ENCODE peak calls at places on chromosomes 11 and 22, in eight cellular contexts. One of them, this sample, is unnamed. For H3K4me1, the result is how much of the 10 kb centered on the place peaks cover.

GRCh38 chr11:86099727-86100320 is 30.9 kb upstream of the PICALM start:
- DNase-seq in stomach: no peak
- DNase-seq in SK-N-SH: peak
- DNase-seq in ovary: no peak
- DNase-seq in testis: no peak
- DNase-seq in OCI-LY7: peak
- DNase-seq in tibial nerve: no peak
- DNase-seq in body of pancreas: no peak
- DNase-seq in this sample: peak

GRCh38 chr11:13229675-13230359 is 47.8 kb upstream of the BMAL1 start:
- DNase-seq in body of pancreas: no peak
- DNase-seq in ovary: no peak
- DNase-seq in SK-N-SH: no peak
- DNase-seq in tibial nerve: no peak
- DNase-seq in stomach: no peak
- DNase-seq in testis: no peak
- DNase-seq in OCI-LY7: no peak
- DNase-seq in this sample: no peak

GRCh38 chr11:37817727-37818270 is 1219.8 kb upstream of the RAG2 start:
- DNase-seq in body of pancreas: no peak
- DNase-seq in tibial nerve: no peak
- DNase-seq in stomach: no peak
- DNase-seq in OCI-LY7: no peak
- DNase-seq in ovary: no peak
- DNase-seq in testis: no peak
- DNase-seq in SK-N-SH: no peak
- DNase-seq in this sample: peak

GRCh38 chr22:49608228-49608627 is 219.4 kb downstream of the BRD1 start:
- DNase-seq in testis: no peak
- DNase-seq in ovary: no peak
- DNase-seq in OCI-LY7: no peak
- DNase-seq in SK-N-SH: no peak
- DNase-seq in stomach: no peak
- DNase-seq in tibial nerve: no peak
- DNase-seq in body of pancreas: peak
- DNase-seq in this sample: no peak

GRCh38 chr11:75485742-75486141 is 40.0 kb downstream of the GDPD5 start:
- DNase-seq in SK-N-SH: no peak
- DNase-seq in OCI-LY7: no peak
- DNase-seq in testis: no peak
- DNase-seq in stomach: no peak
- DNase-seq in tibial nerve: no peak
- DNase-seq in body of pancreas: no peak
- DNase-seq in ovary: no peak
- DNase-seq in this sample: no peak

GRCh38 chr11:2325123-2325522 is 23.3 kb downstream of the TSPAN32 start:
- DNase-seq in OCI-LY7: no peak
- DNase-seq in stomach: no peak
- DNase-seq in tibial nerve: no peak
- DNase-seq in body of pancreas: no peak
- DNase-seq in testis: no peak
- DNase-seq in SK-N-SH: no peak
- DNase-seq in ovary: no peak
- DNase-seq in this sample: no peak

GRCh38 chr11:118640332-118641154 is 33.1 kb downstream of the PHLDB1 start:
- DNase-seq in tibial nerve: no peak
- DNase-seq in body of pancreas: peak
- DNase-seq in SK-N-SH: peak
- DNase-seq in stomach: no peak
- DNase-seq in ovary: no peak
- DNase-seq in testis: no peak
- DNase-seq in OCI-LY7: no peak
- DNase-seq in this sample: no peak

GRCh38 chr11:120169981-120170698 is 32.2 kb upstream of the TRIM29 start:
- DNase-seq in OCI-LY7: no peak
- DNase-seq in ovary: no peak
- DNase-seq in SK-N-SH: no peak
- DNase-seq in stomach: no peak
- DNase-seq in tibial nerve: no peak
- DNase-seq in body of pancreas: no peak
- DNase-seq in testis: no peak
- DNase-seq in this sample: no peak

GRCh38 chr22:40603088-40603605 is 33.4 kb downstream of the MRTFA start:
- DNase-seq in OCI-LY7: no peak
- DNase-seq in testis: no peak
- DNase-seq in SK-N-SH: no peak
- DNase-seq in tibial nerve: no peak
- DNase-seq in body of pancreas: peak
- DNase-seq in ovary: no peak
- DNase-seq in stomach: no peak
- DNase-seq in this sample: no peak

GRCh38 chr11:11533751-11534150 is 88.1 kb downstream of the GALNT18 start:
- DNase-seq in stomach: no peak
- DNase-seq in body of pancreas: no peak
- DNase-seq in testis: no peak
- DNase-seq in SK-N-SH: no peak
- DNase-seq in OCI-LY7: no peak
- DNase-seq in tibial nerve: no peak
- DNase-seq in ovary: no peak
- DNase-seq in this sample: no peak

GRCh38 chr11:95487938-95488337 is 256.9 kb upstream of the SESN3 start:
- DNase-seq in testis: no peak
- DNase-seq in SK-N-SH: no peak
- DNase-seq in ovary: no peak
- DNase-seq in OCI-LY7: no peak
- DNase-seq in tibial nerve: no peak
- DNase-seq in body of pancreas: no peak
- DNase-seq in stomach: no peak
- DNase-seq in this sample: no peak

GRCh38 chr11:119195680-119196079 is 10.4 kb downstream of the NHERF4 start:
- DNase-seq in stomach: peak
- DNase-seq in body of pancreas: peak
- DNase-seq in testis: no peak
- DNase-seq in tibial nerve: no peak
- DNase-seq in ovary: no peak
- DNase-seq in OCI-LY7: no peak
- DNase-seq in SK-N-SH: peak
- DNase-seq in this sample: no peak

GRCh38 chr11:35873721-35874120 is 70.1 kb upstream of the LDLRAD3 start:
- DNase-seq in ovary: no peak
- DNase-seq in body of pancreas: peak
- DNase-seq in OCI-LY7: no peak
- DNase-seq in SK-N-SH: no peak
- DNase-seq in testis: no peak
- DNase-seq in stomach: no peak
- DNase-seq in tibial nerve: no peak
- DNase-seq in this sample: no peak

GRCh38 chr11:2304156-2305139 is 2.6 kb downstream of the TSPAN32 start:
- DNase-seq in SK-N-SH: peak
- DNase-seq in body of pancreas: peak
- DNase-seq in testis: peak
- DNase-seq in ovary: peak
- DNase-seq in stomach: peak
- DNase-seq in tibial nerve: no peak
- DNase-seq in OCI-LY7: no peak
- DNase-seq in this sample: no peak

GRCh38 chr11:126790550-126790981 is 210.0 kb downstream of the KIRREL3 start:
- DNase-seq in OCI-LY7: no peak
- DNase-seq in ovary: no peak
- DNase-seq in testis: no peak
- DNase-seq in SK-N-SH: no peak
- DNase-seq in tibial nerve: no peak
- DNase-seq in stomach: no peak
- DNase-seq in body of pancreas: no peak
- DNase-seq in this sample: no peak

GRCh38 chr11:122159173-122159701 is 43.2 kb upstream of the BLID start:
- DNase-seq in body of pancreas: no peak
- DNase-seq in OCI-LY7: no peak
- DNase-seq in ovary: peak
- DNase-seq in tibial nerve: no peak
- DNase-seq in SK-N-SH: peak
- DNase-seq in stomach: no peak
- DNase-seq in testis: peak
- DNase-seq in this sample: no peak

GRCh38 chr11:39365809-39366436 is 2093.5 kb downstream of the LRRC4C start:
- DNase-seq in OCI-LY7: no peak
- DNase-seq in ovary: no peak
- DNase-seq in testis: no peak
- DNase-seq in SK-N-SH: no peak
- DNase-seq in tibial nerve: no peak
- DNase-seq in stomach: no peak
- DNase-seq in body of pancreas: no peak
- DNase-seq in this sample: peak

GRCh38 chr11:43574949-43575915 is 105.3 kb upstream of the HSD17B12 start:
- DNase-seq in ovary: peak
- DNase-seq in SK-N-SH: peak
- DNase-seq in stomach: no peak
- DNase-seq in testis: peak
- DNase-seq in OCI-LY7: no peak
- DNase-seq in body of pancreas: no peak
- DNase-seq in tibial nerve: no peak
- DNase-seq in this sample: no peak

GRCh38 chr11:79453617-79454016 is 12.8 kb upstream of the TENM4 start:
- DNase-seq in OCI-LY7: no peak
- DNase-seq in stomach: no peak
- DNase-seq in tibial nerve: no peak
- DNase-seq in body of pancreas: no peak
- DNase-seq in SK-N-SH: no peak
- DNase-seq in testis: no peak
- DNase-seq in ovary: no peak
- DNase-seq in this sample: no peak

GRCh38 chr22:48742191-48742555 is 1085.5 kb downstream of the BRD1 start:
- DNase-seq in ovary: no peak
- DNase-seq in OCI-LY7: no peak
- DNase-seq in stomach: no peak
- DNase-seq in testis: no peak
- DNase-seq in SK-N-SH: no peak
- DNase-seq in body of pancreas: no peak
- DNase-seq in tibial nerve: no peak
- DNase-seq in this sample: no peak

GRCh38 chr11:71336176-71336995 is 84.0 kb upstream of the SHANK2 start:
- DNase-seq in SK-N-SH: peak
- DNase-seq in OCI-LY7: no peak
- DNase-seq in testis: no peak
- DNase-seq in body of pancreas: no peak
- DNase-seq in stomach: peak
- DNase-seq in tibial nerve: no peak
- DNase-seq in ovary: no peak
- DNase-seq in this sample: no peak

GRCh38 chr11:70622091-70622490 is 223.8 kb downstream of the CTTN start:
- DNase-seq in SK-N-SH: no peak
- DNase-seq in body of pancreas: no peak
- DNase-seq in OCI-LY7: no peak
- DNase-seq in testis: no peak
- DNase-seq in stomach: no peak
- DNase-seq in ovary: no peak
- DNase-seq in tibial nerve: no peak
- DNase-seq in this sample: no peak

GRCh38 chr11:68903288-68903630 is 373 bp downstream of the MRPL21 start:
- DNase-seq in tibial nerve: no peak
- DNase-seq in body of pancreas: no peak
- DNase-seq in ovary: no peak
- DNase-seq in testis: no peak
- DNase-seq in OCI-LY7: no peak
- DNase-seq in SK-N-SH: no peak
- DNase-seq in stomach: no peak
- DNase-seq in this sample: no peak

GRCh38 chr11:124640660-124641059 is 18.0 kb downstream of the TBRG1 start:
- DNase-seq in testis: no peak
- DNase-seq in ovary: no peak
- DNase-seq in stomach: no peak
- DNase-seq in SK-N-SH: no peak
- DNase-seq in body of pancreas: no peak
- DNase-seq in tibial nerve: no peak
- DNase-seq in OCI-LY7: no peak
- DNase-seq in this sample: peak
- TF ChIP-seq CTCF in testis: no peak
- TF ChIP-seq CTCF in ovary: no peak
- TF ChIP-seq CTCF in stomach: no peak
- TF ChIP-seq CTCF in SK-N-SH: no peak
- TF ChIP-seq CTCF in body of pancreas: no peak
- TF ChIP-seq CTCF in tibial nerve: no peak
- TF ChIP-seq CTCF in OCI-LY7: no peak
- TF ChIP-seq CTCF in this sample: peak

DNA sequence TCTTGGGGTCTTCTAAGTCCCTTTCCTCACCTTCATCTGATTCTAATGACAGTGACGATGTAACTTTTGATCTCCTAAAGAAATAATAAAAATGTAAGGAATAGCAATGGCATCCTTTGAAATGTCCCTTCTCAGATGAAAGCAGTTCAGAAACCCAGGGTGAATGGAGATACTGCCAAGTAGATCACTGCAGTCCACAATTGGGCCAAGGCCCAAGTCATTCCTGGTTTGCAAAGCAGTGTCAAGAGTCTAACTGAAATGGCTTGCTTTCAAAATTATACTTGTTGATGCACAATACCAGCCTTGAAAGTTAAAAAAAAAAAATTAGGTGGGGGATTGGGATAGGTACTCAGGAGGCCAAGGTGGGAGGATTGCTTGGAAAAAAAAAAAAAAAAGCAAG is 20.4 kb downstream of the ASCC2 start:
- DNase-seq in body of pancreas: no peak
- DNase-seq in tibial nerve: no peak
- DNase-seq in ovary: no peak
- DNase-seq in OCI-LY7: no peak
- DNase-seq in stomach: no peak
- DNase-seq in testis: no peak
- DNase-seq in SK-N-SH: no peak
- DNase-seq in this sample: no peak
- H3K4me1 ChIP-seq in body of pancreas: under half
- H3K4me1 ChIP-seq in tibial nerve: under half
- H3K4me1 ChIP-seq in ovary: under half
- H3K4me1 ChIP-seq in OCI-LY7: under half
- H3K4me1 ChIP-seq in stomach: under half
- H3K4me1 ChIP-seq in testis: under half
- H3K4me1 ChIP-seq in SK-N-SH: under half
- H3K4me1 ChIP-seq in this sample: under half

GRCh38 chr11:72609045-72609444 is 65.2 kb downstream of the PDE2A start:
- DNase-seq in OCI-LY7: peak
- DNase-seq in testis: no peak
- DNase-seq in SK-N-SH: no peak
- DNase-seq in ovary: no peak
- DNase-seq in body of pancreas: no peak
- DNase-seq in stomach: no peak
- DNase-seq in tibial nerve: no peak
- DNase-seq in this sample: no peak
- TF ChIP-seq CTCF in OCI-LY7: peak
- TF ChIP-seq CTCF in testis: peak
- TF ChIP-seq CTCF in SK-N-SH: peak
- TF ChIP-seq CTCF in ovary: no peak
- TF ChIP-seq CTCF in body of pancreas: no peak
- TF ChIP-seq CTCF in stomach: peak
- TF ChIP-seq CTCF in tibial nerve: peak
- TF ChIP-seq CTCF in this sample: peak

DNA sequence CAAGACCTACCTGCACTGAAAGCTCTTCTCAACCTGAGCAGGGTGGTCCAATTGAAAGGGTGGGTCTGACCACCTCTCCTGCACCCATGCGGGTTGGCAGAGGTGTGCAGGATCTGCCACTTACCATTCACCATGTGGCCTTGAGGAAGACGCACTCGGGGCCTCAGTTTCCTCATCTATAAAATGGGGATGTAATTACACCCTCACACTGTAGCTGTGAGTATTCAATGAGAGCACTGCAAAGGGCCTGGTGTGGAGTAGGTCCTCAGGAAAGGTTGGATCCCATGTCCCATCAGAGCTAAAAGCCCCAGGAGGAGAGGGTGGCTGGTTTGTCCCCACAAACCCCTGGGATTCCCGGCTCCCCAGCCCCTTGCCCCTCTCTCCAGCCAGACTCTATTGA is 557 bp upstream of the TAGLN start:
- DNase-seq in testis: no peak
- DNase-seq in body of pancreas: no peak
- DNase-seq in tibial nerve: no peak
- DNase-seq in ovary: no peak
- DNase-seq in SK-N-SH: no peak
- DNase-seq in OCI-LY7: no peak
- DNase-seq in stomach: no peak
- DNase-seq in this sample: no peak
- H3K4me1 ChIP-seq in testis: under half
- H3K4me1 ChIP-seq in body of pancreas: under half
- H3K4me1 ChIP-seq in tibial nerve: half or more
- H3K4me1 ChIP-seq in ovary: under half
- H3K4me1 ChIP-seq in SK-N-SH: under half
- H3K4me1 ChIP-seq in OCI-LY7: under half
- H3K4me1 ChIP-seq in stomach: half or more
- H3K4me1 ChIP-seq in this sample: under half